ENCODE peak calls at places on chromosome 6, in eight cellular contexts. Y, B, V, M, O, U, K and J are unnamed samples.

GRCh38 chr6:40997256-40997957 is 41.6 kb downstream of the UNC5CL start:
- DNase-seq in Y (peak; percentile 82), B (no peak), V (peak; percentile 46), M (peak; percentile 32), O (peak; percentile 73), U (no peak), K (no peak), J (no peak)

GRCh38 chr6:86147311-86147710 is 504.6 kb upstream of the SYNCRIP start:
- DNase-seq in Y (no peak), B (no peak), V (no peak), M (no peak), O (no peak), U (no peak), K (no peak), J (no peak)

GRCh38 chr6:34583861-34584604 is 27.9 kb upstream of the SPDEF start:
- DNase-seq in Y (no peak), B (no peak), V (no peak), M (no peak), O (no peak), U (no peak), K (no peak), J (no peak)

GRCh38 chr6:39188577-39188976 is 40.7 kb downstream of the KCNK5 start:
- DNase-seq in Y (no peak), B (no peak), V (no peak), M (no peak), O (no peak), U (no peak), K (no peak), J (no peak)

GRCh38 chr6:11096109-11096508 is 2.5 kb downstream of the SMIM13 start:
- DNase-seq in Y (peak; percentile 27), B (no peak), V (no peak), M (no peak), O (peak; percentile 73), U (no peak), K (no peak), J (no peak)

GRCh38 chr6:84428300-84428907 is 201.0 kb upstream of the CEP162 start:
- DNase-seq in Y (no peak), B (peak; percentile 23), V (peak; percentile 29), M (no peak), O (peak; percentile 68), U (peak; percentile 43), K (no peak), J (no peak)

GRCh38 chr6:24274441-24275083 is 83.3 kb downstream of the DCDC2 start:
- DNase-seq in Y (peak; percentile 7), B (no peak), V (peak; percentile 5), M (no peak), O (peak; percentile 9), U (no peak), K (no peak), J (no peak)

GRCh38 chr6:146470091-146470770 is 73.4 kb upstream of the RAB32 start:
- DNase-seq in Y (no peak), B (no peak), V (no peak), M (no peak), O (no peak), U (no peak), K (no peak), J (no peak)

GRCh38 chr6:13554929-13555333 is 19.5 kb upstream of the SIRT5 start:
- DNase-seq in Y (peak; percentile 26), B (peak; percentile 18), V (no peak), M (no peak), O (peak; percentile 33), U (no peak), K (peak; percentile 69), J (no peak)

GRCh38 chr6:77492529-77492928 is 29.2 kb upstream of the HTR1B start:
- DNase-seq in Y (no peak), B (no peak), V (no peak), M (no peak), O (no peak), U (no peak), K (no peak), J (no peak)

GRCh38 chr6:46876126-46876525 is 45.6 kb downstream of the ADGRF5 start:
- DNase-seq in Y (no peak), B (no peak), V (peak; percentile 87), M (peak; percentile 53), O (peak; percentile 45), U (peak; percentile 8), K (no peak), J (peak; percentile 18)

GRCh38 chr6:43970913-43971775 is 156.1 kb downstream of the MRPL14 start:
- DNase-seq in Y (no peak), B (no peak), V (no peak), M (peak; percentile 75), O (no peak), U (no peak), K (no peak), J (peak; percentile 87)

GRCh38 chr6:43669922-43670622 is 17.5 kb downstream of the MRPS18A start:
- DNase-seq in Y (no peak), B (no peak), V (no peak), M (no peak), O (no peak), U (peak; percentile 21), K (no peak), J (no peak)

GRCh38 chr6:135731116-135731515 is 120.4 kb upstream of the PDE7B start:
- DNase-seq in Y (no peak), B (no peak), V (no peak), M (no peak), O (no peak), U (no peak), K (no peak), J (no peak)

GRCh38 chr6:170345662-170346061 is 39.1 kb downstream of the FAM120B start:
- DNase-seq in Y (no peak), B (no peak), V (no peak), M (no peak), O (no peak), U (no peak), K (no peak), J (no peak)

GRCh38 chr6:20837189-20837588 is 302.9 kb downstream of the CDKAL1 start:
- DNase-seq in Y (no peak), B (no peak), V (no peak), M (no peak), O (no peak), U (no peak), K (no peak), J (no peak)

GRCh38 chr6:1200706-1201105 is 111.2 kb upstream of the FOXQ1 start:
- DNase-seq in Y (no peak), B (no peak), V (no peak), M (no peak), O (peak; percentile 97), U (no peak), K (no peak), J (no peak)

GRCh38 chr6:32244946-32245398 is 21.1 kb upstream of the NOTCH4 start:
- DNase-seq in Y (peak; percentile 8), B (peak; percentile 85), V (peak; percentile 26), M (peak; percentile 80), O (peak; percentile 83), U (peak; percentile 55), K (peak; percentile 81), J (peak; percentile 96)

GRCh38 chr6:134031696-134032255 is 20.6 kb downstream of the SLC2A12 start:
- DNase-seq in Y (no peak), B (no peak), V (no peak), M (no peak), O (peak; percentile 69), U (no peak), K (no peak), J (no peak)

GRCh38 chr6:78308025-78308424 is 559.3 kb upstream of the IRAK1BP1 start:
- DNase-seq in Y (peak; percentile 3), B (no peak), V (no peak), M (no peak), O (peak; percentile 9), U (no peak), K (no peak), J (no peak)

GRCh38 chr6:102950967-102951366 is 1557.5 kb downstream of the GRIK2 start:
- DNase-seq in Y (no peak), B (no peak), V (no peak), M (no peak), O (no peak), U (no peak), K (no peak), J (no peak)

GRCh38 chr6:35057449-35058030 is 83.6 kb downstream of the TCP11 start:
- DNase-seq in Y (no peak), B (no peak), V (no peak), M (no peak), O (no peak), U (no peak), K (no peak), J (no peak)

GRCh38 chr6:132698608-132699007 is 15.2 kb downstream of the VNN1 start:
- DNase-seq in Y (no peak), B (no peak), V (no peak), M (no peak), O (no peak), U (no peak), K (no peak), J (no peak)

GRCh38 chr6:44494011-44494501 is 106.5 kb downstream of the CDC5L start:
- DNase-seq in Y (no peak), B (no peak), V (peak; percentile 78), M (no peak), O (peak; percentile 85), U (no peak), K (no peak), J (no peak)

GRCh38 chr6:95636552-95637376 is 59.4 kb downstream of the MANEA start:
- DNase-seq in Y (no peak), B (no peak), V (no peak), M (no peak), O (no peak), U (no peak), K (no peak), J (no peak)

GRCh38 chr6:16758163-16758975 is 2.9 kb downstream of the ATXN1 start:
- DNase-seq in Y (peak; percentile 73), B (no peak), V (no peak), M (no peak), O (no peak), U (no peak), K (no peak), J (no peak)

GRCh38 chr6:107731422-107732319 is 92.4 kb downstream of the SCML4 start:
- DNase-seq in Y (no peak), B (no peak), V (no peak), M (no peak), O (no peak), U (no peak), K (no peak), J (peak; percentile 70)

GRCh38 chr6:143288923-143289322 is 161.6 kb downstream of the ADAT2 start:
- DNase-seq in Y (no peak), B (no peak), V (no peak), M (no peak), O (no peak), U (no peak), K (no peak), J (no peak)

GRCh38 chr6:149211046-149211571 is 106.4 kb upstream of the TAB2 start:
- DNase-seq in Y (no peak), B (no peak), V (no peak), M (no peak), O (peak; percentile 24), U (peak; percentile 53), K (no peak), J (no peak)

GRCh38 chr6:18503588-18504231 is 116.6 kb downstream of the RNF144B start:
- DNase-seq in Y (peak; percentile 78), B (peak; percentile 32), V (peak; percentile 79), M (peak; percentile 68), O (peak; percentile 81), U (peak; percentile 16), K (peak; percentile 66), J (peak; percentile 45)

GRCh38 chr6:161048636-161049035 is 57.1 kb downstream of the MAP3K4 start:
- DNase-seq in Y (no peak), B (no peak), V (peak; percentile 40), M (no peak), O (peak; percentile 54), U (no peak), K (no peak), J (no peak)

GRCh38 chr6:84549912-84550311 is 214.5 kb downstream of the TBX18 start:
- DNase-seq in Y (no peak), B (no peak), V (no peak), M (no peak), O (no peak), U (no peak), K (no peak), J (no peak)

GRCh38 chr6:13445005-13445743 is 42.2 kb downstream of the GFOD1 start:
- DNase-seq in Y (peak; percentile 79), B (peak; percentile 58), V (no peak), M (peak; percentile 36), O (peak; percentile 41), U (peak; percentile 54), K (peak; percentile 63), J (peak; percentile 92)

GRCh38 chr6:162773996-162774395 is 46.2 kb downstream of the PACRG start:
- DNase-seq in Y (no peak), B (no peak), V (no peak), M (no peak), O (no peak), U (no peak), K (no peak), J (no peak)